ENCODE peak calls at places on chromosomes 2 and 18, in five cellular contexts. L is HepG2, H is SK-N-SH, A is GM12891, B is GM12878. M is an unnamed sample.

GRCh38 chr2:67436221-67436620 is 39.1 kb downstream of the ETAA1 start:
- DNase-seq in A (no peak), B (no peak), H (no peak), L (no peak), M (no peak)

GRCh38 chr2:163182764-163183354 is 344.3 kb upstream of the KCNH7 start:
- DNase-seq in A (no peak), L (no peak), H (peak), B (no peak), M (no peak)

GRCh38 chr2:19363474-19363778 is 5.0 kb upstream of the OSR1 start:
- DNase-seq in H (no peak), B (no peak), L (no peak), A (no peak), M (no peak)

GRCh38 chr2:128450211-128451015 is 131.7 kb upstream of the HS6ST1 start:
- DNase-seq in L (no peak), B (no peak), H (peak), A (no peak), M (no peak)

GRCh38 chr2:209578394-209579006 is 154.7 kb downstream of the MAP2 start:
- DNase-seq in L (no peak), A (no peak), H (no peak), B (no peak), M (no peak)

GRCh38 chr2:48528431-48528830 is 1.5 kb upstream of the STON1 start:
- DNase-seq in L (no peak), H (no peak), A (no peak), B (no peak), M (no peak)

GRCh38 chr2:26765475-26766200 is 1.6 kb downstream of the SLC35F6 start:
- DNase-seq in B (no peak), L (no peak), A (no peak), H (peak), M (no peak)

GRCh38 chr2:47198985-47199451 is 43.9 kb upstream of the STPG4 start:
- DNase-seq in L (no peak), B (no peak), H (no peak), A (no peak), M (no peak)

GRCh38 chr2:44104855-44105271 is 63.8 kb upstream of the PPM1B start:
- DNase-seq in H (no peak), B (no peak), A (no peak), L (no peak), M (no peak)

GRCh38 chr18:2854871-2855270 is 8.1 kb downstream of the EMILIN2 start:
- DNase-seq in A (no peak), L (no peak), H (no peak), B (no peak), M (no peak)

GRCh38 chr2:173791502-173791901 is 173.7 kb downstream of the SP3 start:
- DNase-seq in H (peak), L (no peak), B (no peak), A (no peak), M (no peak)

GRCh38 chr2:16155351-16156145 is 215.2 kb downstream of the MYCN start:
- DNase-seq in L (no peak), A (no peak), H (no peak), B (no peak), M (no peak)

GRCh38 chr18:34258176-34258575 is 33.5 kb upstream of the NOL4 start:
- DNase-seq in H (no peak), A (no peak), L (no peak), B (no peak), M (no peak)

GRCh38 chr18:13222371-13223281 is 4.1 kb downstream of the LDLRAD4 start:
- DNase-seq in A (no peak), B (no peak), L (peak), H (peak), M (no peak)

GRCh38 chr2:128817171-128817570 is 498.5 kb upstream of the HS6ST1 start:
- DNase-seq in L (no peak), A (no peak), B (no peak), H (no peak), M (no peak)

GRCh38 chr2:143850084-143850483 is 669.8 kb downstream of the ZEB2 start:
- DNase-seq in L (no peak), B (no peak), A (no peak), H (no peak), M (no peak)

GRCh38 chr2:85400951-85401805 is 9.0 kb downstream of the CAPG start:
- DNase-seq in H (peak), A (no peak), L (no peak), B (no peak), M (no peak)

GRCh38 chr2:207796585-207797350 is 27.1 kb upstream of the FZD5 start:
- DNase-seq in A (no peak), L (peak), B (no peak), H (no peak), M (no peak)

GRCh38 chr2:12063210-12063609 is 316.8 kb downstream of the LPIN1 start:
- DNase-seq in A (no peak), B (no peak), L (no peak), H (no peak), M (no peak)

DNA sequence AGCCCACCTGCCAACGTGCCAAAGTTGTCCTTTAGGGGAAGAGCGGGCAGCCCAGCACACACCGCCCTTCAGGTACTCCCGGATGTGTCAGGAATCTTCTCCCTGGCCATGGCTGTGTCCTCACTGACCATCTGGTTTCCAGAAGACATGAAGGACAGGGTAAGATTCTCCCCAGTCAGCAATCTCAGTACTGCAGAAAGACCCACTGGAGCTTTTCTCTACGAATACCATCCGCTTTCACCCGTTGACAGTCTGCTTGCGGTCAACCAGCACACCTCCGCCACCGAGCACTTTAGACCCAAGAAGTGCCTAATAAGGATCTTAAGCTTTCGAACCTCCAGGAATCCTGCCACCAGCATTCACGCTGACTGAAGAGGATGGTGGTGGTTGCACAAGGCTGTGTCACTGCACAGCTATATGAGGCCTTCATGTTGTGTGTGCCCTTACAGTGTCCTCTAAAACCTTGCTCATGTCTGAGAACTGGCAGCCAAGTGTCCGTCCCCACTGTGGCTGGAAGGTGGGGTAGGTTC is 42.7 kb upstream of the ITM2C start:
- DNase-seq in B (no peak), A (no peak), L (no peak), H (no peak), M (no peak)
- TF ChIP-seq POLR2AphosphoS5 in B (no peak), A (peak), L (no peak), H (no peak), M (peak)

DNA sequence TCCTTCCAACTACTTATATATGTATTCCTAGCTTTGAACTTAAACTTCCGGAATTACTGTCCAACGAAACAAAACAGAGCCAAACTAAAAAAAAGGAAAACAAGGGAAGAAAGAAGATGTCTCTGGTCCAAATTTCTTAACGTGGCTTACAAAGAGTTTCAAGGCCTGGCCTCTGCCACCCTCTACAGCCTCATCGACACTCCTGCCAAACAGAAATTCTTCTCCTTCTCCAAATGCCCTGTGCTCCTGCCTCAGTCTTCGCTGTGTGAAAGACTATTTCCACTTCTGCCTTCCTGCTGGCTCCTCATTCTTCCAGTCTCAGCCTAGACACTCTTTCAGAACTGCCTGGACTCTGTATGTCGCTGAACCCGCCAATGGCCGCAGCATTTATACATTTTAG is 249.2 kb downstream of the TXNL1 start:
- DNase-seq in H (no peak), B (no peak), L (no peak), A (no peak), M (no peak)
- TF ChIP-seq TAF1 in H (no peak), B (no peak), L (no peak), A (no peak), M (no peak)

DNA sequence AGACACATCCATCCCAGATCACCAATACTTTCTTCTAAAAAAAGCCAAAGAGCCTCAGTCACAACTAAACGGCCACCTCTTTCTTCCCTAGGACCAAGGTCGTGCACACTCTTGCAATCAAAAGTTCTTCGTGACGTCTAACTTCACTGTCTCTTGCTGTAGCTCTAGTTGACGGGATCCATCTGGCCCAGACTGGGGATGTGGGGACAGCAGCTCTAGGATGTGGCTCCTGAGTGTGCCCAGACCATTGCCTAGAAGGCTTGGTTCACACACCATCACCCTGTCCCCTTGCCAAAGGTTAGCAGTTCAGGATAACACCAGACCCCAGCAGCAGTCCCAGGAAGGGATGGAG is 98.2 kb downstream of the TNS1 start:
- DNase-seq in L (no peak), B (no peak), A (no peak), H (no peak), M (no peak)
- TF ChIP-seq POLR2AphosphoS5 in L (no peak), B (no peak), A (no peak), H (no peak), M (no peak)

GRCh38 chr2:86520153-86520552 is 43.1 kb downstream of the CHMP3 start:
- DNase-seq in A (no peak), B (no peak), H (no peak), L (no peak), M (no peak)
- TF ChIP-seq TAF1 in A (no peak), B (no peak), H (no peak), L (no peak), M (no peak)

GRCh38 chr2:197171582-197171981 is 139.0 kb downstream of the ANKRD44 start:
- DNase-seq in L (no peak), A (no peak), B (no peak), H (no peak), M (no peak)

GRCh38 chr2:197174539-197175094 is 136.0 kb downstream of the ANKRD44 start:
- DNase-seq in H (no peak), B (no peak), L (no peak), A (no peak), M (no peak)

GRCh38 chr2:197168705-197169104 is 141.9 kb downstream of the ANKRD44 start:
- DNase-seq in B (no peak), H (peak), L (peak), A (no peak), M (peak)

GRCh38 chr2:197167608-197168287 is 142.8 kb downstream of the ANKRD44 start:
- DNase-seq in L (no peak), H (no peak), B (no peak), A (no peak), M (no peak)

DNA sequence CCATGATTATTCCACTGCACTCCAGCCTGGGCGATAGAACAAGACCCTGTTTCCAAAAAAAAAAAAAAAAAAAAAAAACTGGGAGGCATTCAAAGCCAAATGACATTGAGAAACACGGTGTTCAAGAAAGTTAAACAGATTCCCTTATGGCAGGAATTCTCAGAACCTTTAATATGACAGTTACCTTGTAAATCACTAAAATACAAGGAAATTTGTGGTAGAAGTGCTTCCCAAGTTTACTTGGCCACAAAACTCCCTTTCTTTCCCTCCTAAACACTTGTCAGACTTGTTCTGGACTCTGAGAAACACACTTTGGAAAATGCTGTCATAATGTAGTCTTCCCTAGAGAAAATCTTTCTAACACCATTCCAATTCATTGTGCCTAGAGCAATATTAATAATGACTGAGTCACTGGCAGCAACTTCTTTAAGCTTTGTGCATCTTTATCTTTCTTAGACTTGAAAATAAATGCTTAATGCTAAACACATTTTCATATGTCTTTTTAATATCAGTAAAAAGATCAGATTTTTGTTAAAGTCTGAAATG is 140.4 kb downstream of the ANKRD44 start:
- DNase-seq in L (no peak), A (no peak), H (no peak), B (no peak), M (no peak)
- TF ChIP-seq POLR2AphosphoS5 in L (no peak), A (no peak), H (no peak), B (no peak), M (no peak)

DNA sequence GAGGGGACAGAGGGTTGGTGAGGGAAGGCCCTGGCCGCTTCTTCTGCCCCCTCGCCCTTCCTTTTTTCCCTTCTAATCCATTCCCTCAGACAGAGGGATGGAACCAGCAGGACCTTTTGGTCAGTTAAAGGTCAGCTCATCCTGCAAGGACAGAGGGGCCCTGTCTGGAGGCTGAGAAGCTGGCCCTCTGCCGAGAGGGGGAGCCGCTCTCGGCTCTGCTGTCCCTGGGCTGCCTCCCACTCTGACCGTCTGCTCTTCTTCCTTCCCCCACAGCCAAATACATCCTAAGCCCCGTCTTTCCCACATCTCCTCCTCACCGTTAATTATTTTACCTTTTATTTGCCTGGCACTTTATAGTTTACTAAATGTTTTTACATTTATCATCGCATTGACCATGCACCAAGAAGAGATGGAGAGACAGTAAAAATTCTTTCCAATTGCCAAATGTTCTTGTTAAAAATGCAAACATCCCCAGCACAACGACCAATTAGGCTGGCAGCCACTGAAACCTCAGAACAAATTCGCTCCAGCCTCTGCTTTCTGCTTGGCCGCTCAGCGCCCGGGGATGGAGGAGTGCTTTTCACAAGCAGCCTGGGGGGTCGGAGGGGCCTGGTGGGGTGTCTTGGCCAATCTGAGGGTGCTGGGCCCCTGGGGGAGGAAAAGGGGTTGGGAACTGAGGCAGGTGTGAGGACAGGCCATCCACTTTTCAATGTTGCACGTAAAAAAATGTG is 123.8 kb downstream of the TNS1 start:
- DNase-seq in B (no peak), H (no peak), L (no peak), A (no peak), M (no peak)
- TF ChIP-seq TAF1 in B (no peak), H (no peak), L (no peak), A (no peak), M (no peak)

DNA sequence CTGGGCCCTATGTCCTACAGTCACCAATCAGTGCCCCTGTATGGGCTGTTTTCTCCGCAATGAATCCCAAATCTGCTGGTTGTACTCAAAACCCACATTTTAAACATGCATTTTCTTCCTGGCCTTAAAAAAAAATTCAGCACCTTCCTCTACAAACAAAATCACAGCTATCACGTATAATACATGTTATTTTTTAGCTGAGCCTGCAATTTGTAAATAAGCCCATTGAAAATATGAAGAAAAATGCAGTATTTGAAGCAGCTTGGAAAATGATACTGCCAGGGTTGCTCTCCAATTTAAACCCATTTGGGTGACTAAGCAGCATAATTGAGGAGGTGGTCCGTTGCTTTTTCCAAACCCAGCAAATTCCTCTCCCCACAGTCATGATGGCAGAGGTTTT is 33.0 kb upstream of the GYPC start:
- DNase-seq in B (no peak), A (no peak), L (no peak), H (no peak), M (no peak)
- TF ChIP-seq POLR2AphosphoS5 in B (no peak), A (no peak), L (no peak), H (no peak), M (no peak)

GRCh38 chr2:219665926-219666325 is 38.5 kb downstream of the SLC4A3 start:
- DNase-seq in H (no peak), A (no peak), L (no peak), B (no peak), M (no peak)
- TF ChIP-seq TAF1 in H (no peak), A (no peak), L (no peak), B (no peak), M (no peak)

M was measured in GM12892.